ENCODE peak calls at places on chromosomes 3 and 15, in five cellular contexts. One of them, this sample, is unnamed. For H3K9me3, the result is how much of the 10 kb centered on the place peaks cover.

GRCh38 chr15:89340586-89340985 is 6.0 kb upstream of the POLG start:
- DNase-seq in prostate gland: no peak
- DNase-seq in CD4-positive, alpha-beta memory T cell: no peak
- DNase-seq in heart left ventricle: no peak
- DNase-seq in A549: no peak
- DNase-seq in this sample: no peak

GRCh38 chr3:150146891-150147761 is 176.4 kb upstream of the PFN2 start:
- DNase-seq in CD4-positive, alpha-beta memory T cell: no peak
- DNase-seq in prostate gland: no peak
- DNase-seq in heart left ventricle: peak
- DNase-seq in A549: no peak
- DNase-seq in this sample: no peak

GRCh38 chr3:141105828-141106628 is 54.9 kb downstream of the SPSB4 start:
- DNase-seq in CD4-positive, alpha-beta memory T cell: peak
- DNase-seq in heart left ventricle: peak
- DNase-seq in prostate gland: peak
- DNase-seq in A549: peak
- DNase-seq in this sample: peak

GRCh38 chr3:42613462-42613861 is 13.0 kb downstream of the NKTR start:
- DNase-seq in CD4-positive, alpha-beta memory T cell: no peak
- DNase-seq in prostate gland: no peak
- DNase-seq in heart left ventricle: no peak
- DNase-seq in A549: peak
- DNase-seq in this sample: no peak

GRCh38 chr15:82875411-82876003 is 66.1 kb downstream of the WHAMM start:
- DNase-seq in heart left ventricle: no peak
- DNase-seq in CD4-positive, alpha-beta memory T cell: no peak
- DNase-seq in prostate gland: no peak
- DNase-seq in A549: no peak
- DNase-seq in this sample: no peak

GRCh38 chr3:71504250-71505036 is 79.1 kb downstream of the FOXP1 start:
- DNase-seq in CD4-positive, alpha-beta memory T cell: no peak
- DNase-seq in prostate gland: no peak
- DNase-seq in A549: peak
- DNase-seq in heart left ventricle: no peak
- DNase-seq in this sample: no peak

GRCh38 chr3:42906085-42906904 is at the start of gene ZNF662:
- DNase-seq in A549: no peak
- DNase-seq in heart left ventricle: peak
- DNase-seq in CD4-positive, alpha-beta memory T cell: no peak
- DNase-seq in prostate gland: peak
- DNase-seq in this sample: no peak

GRCh38 chr3:162666835-162667234 is 1170.2 kb downstream of the OTOL1 start:
- DNase-seq in prostate gland: no peak
- DNase-seq in heart left ventricle: no peak
- DNase-seq in A549: no peak
- DNase-seq in CD4-positive, alpha-beta memory T cell: no peak
- DNase-seq in this sample: no peak

GRCh38 chr3:117127147-117127546 is 417.6 kb downstream of the TUSC7 start:
- DNase-seq in prostate gland: no peak
- DNase-seq in CD4-positive, alpha-beta memory T cell: no peak
- DNase-seq in heart left ventricle: no peak
- DNase-seq in A549: no peak
- DNase-seq in this sample: no peak

GRCh38 chr3:38960953-38961622 is 90.7 kb downstream of the SCN11A start:
- DNase-seq in A549: peak
- DNase-seq in prostate gland: peak
- DNase-seq in heart left ventricle: peak
- DNase-seq in CD4-positive, alpha-beta memory T cell: no peak
- DNase-seq in this sample: no peak

GRCh38 chr15:46525984-46526725 is 891.3 kb downstream of the SQOR start:
- DNase-seq in CD4-positive, alpha-beta memory T cell: no peak
- DNase-seq in prostate gland: no peak
- DNase-seq in heart left ventricle: no peak
- DNase-seq in A549: no peak
- DNase-seq in this sample: no peak

GRCh38 chr3:183828538-183828870 is 3.1 kb upstream of the MAP6D1 start:
- DNase-seq in heart left ventricle: no peak
- DNase-seq in prostate gland: no peak
- DNase-seq in A549: no peak
- DNase-seq in CD4-positive, alpha-beta memory T cell: no peak
- DNase-seq in this sample: no peak

GRCh38 chr15:37137221-37137620 is 36.9 kb upstream of the MEIS2 start:
- DNase-seq in A549: no peak
- DNase-seq in CD4-positive, alpha-beta memory T cell: no peak
- DNase-seq in prostate gland: no peak
- DNase-seq in heart left ventricle: no peak
- DNase-seq in this sample: no peak

GRCh38 chr3:116777181-116777840 is 67.7 kb downstream of the TUSC7 start:
- DNase-seq in A549: no peak
- DNase-seq in CD4-positive, alpha-beta memory T cell: no peak
- DNase-seq in heart left ventricle: no peak
- DNase-seq in prostate gland: no peak
- DNase-seq in this sample: no peak

GRCh38 chr15:80309769-80310384 is 57.9 kb upstream of the CTXND1 start:
- DNase-seq in heart left ventricle: no peak
- DNase-seq in prostate gland: peak
- DNase-seq in A549: peak
- DNase-seq in CD4-positive, alpha-beta memory T cell: no peak
- DNase-seq in this sample: no peak

GRCh38 chr3:50665603-50666115 is 9.1 kb upstream of the DOCK3 start:
- DNase-seq in CD4-positive, alpha-beta memory T cell: no peak
- DNase-seq in A549: no peak
- DNase-seq in prostate gland: no peak
- DNase-seq in heart left ventricle: no peak
- DNase-seq in this sample: no peak

GRCh38 chr3:122774564-122774963 is 19.1 kb downstream of the HSPBAP1 start:
- DNase-seq in heart left ventricle: no peak
- DNase-seq in A549: peak
- DNase-seq in prostate gland: no peak
- DNase-seq in CD4-positive, alpha-beta memory T cell: no peak
- DNase-seq in this sample: no peak

DNA sequence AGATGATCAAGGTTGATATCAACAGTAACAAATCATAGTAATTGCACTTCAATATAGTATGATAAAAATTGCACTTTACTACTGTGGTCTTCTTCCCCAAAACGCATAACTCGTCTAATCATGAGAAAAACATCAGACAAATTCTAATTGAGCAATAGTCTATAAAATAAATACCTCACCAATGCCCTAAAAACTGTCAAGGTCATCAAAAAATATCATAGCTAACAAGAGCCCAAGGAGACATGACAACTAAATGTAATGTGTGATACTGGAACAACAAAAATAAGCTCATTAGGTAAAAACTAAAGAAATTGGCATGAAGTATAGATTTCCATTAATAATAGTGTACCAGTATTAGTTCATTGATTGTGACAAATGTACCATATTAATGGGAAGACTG is 85.6 kb upstream of the LRRC3B start:
- DNase-seq in prostate gland: no peak
- DNase-seq in CD4-positive, alpha-beta memory T cell: no peak
- DNase-seq in heart left ventricle: no peak
- DNase-seq in A549: no peak
- DNase-seq in this sample: no peak
- H3K9me3 ChIP-seq in prostate gland: under half
- H3K9me3 ChIP-seq in CD4-positive, alpha-beta memory T cell: under half
- H3K9me3 ChIP-seq in heart left ventricle: under half
- H3K9me3 ChIP-seq in A549: under half
- H3K9me3 ChIP-seq in this sample: under half

GRCh38 chr15:69668049-69668705 is 215.6 kb downstream of the RPLP1 start:
- DNase-seq in CD4-positive, alpha-beta memory T cell: no peak
- DNase-seq in heart left ventricle: no peak
- DNase-seq in A549: no peak
- DNase-seq in prostate gland: no peak
- DNase-seq in this sample: no peak
- H3K27ac ChIP-seq in CD4-positive, alpha-beta memory T cell: no peak
- H3K27ac ChIP-seq in heart left ventricle: no peak
- H3K27ac ChIP-seq in A549: no peak
- H3K27ac ChIP-seq in prostate gland: no peak
- H3K27ac ChIP-seq in this sample: no peak

DNA sequence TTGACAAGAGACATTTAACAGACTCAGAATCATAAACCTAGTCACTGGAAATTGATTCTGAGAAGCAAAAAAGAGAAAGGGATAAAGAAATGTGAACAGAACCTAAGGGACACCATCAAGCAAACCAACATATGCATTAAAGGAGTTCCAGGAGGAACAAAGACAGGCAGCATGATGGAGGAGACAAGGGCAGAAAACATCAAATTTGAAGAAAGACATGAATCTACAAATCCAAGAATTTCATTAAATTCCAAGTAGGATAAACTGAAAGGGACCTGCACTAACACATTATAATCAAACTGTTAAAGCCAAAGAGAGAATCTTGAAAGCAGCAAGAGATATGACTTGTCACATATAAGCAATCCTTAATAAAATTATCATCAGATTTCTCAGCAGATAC is 122.3 kb downstream of the STT3B start:
- DNase-seq in heart left ventricle: no peak
- DNase-seq in CD4-positive, alpha-beta memory T cell: no peak
- DNase-seq in prostate gland: no peak
- DNase-seq in A549: no peak
- DNase-seq in this sample: no peak
- H3K9me3 ChIP-seq in heart left ventricle: half or more
- H3K9me3 ChIP-seq in CD4-positive, alpha-beta memory T cell: half or more
- H3K9me3 ChIP-seq in prostate gland: under half
- H3K9me3 ChIP-seq in A549: half or more
- H3K9me3 ChIP-seq in this sample: half or more

DNA sequence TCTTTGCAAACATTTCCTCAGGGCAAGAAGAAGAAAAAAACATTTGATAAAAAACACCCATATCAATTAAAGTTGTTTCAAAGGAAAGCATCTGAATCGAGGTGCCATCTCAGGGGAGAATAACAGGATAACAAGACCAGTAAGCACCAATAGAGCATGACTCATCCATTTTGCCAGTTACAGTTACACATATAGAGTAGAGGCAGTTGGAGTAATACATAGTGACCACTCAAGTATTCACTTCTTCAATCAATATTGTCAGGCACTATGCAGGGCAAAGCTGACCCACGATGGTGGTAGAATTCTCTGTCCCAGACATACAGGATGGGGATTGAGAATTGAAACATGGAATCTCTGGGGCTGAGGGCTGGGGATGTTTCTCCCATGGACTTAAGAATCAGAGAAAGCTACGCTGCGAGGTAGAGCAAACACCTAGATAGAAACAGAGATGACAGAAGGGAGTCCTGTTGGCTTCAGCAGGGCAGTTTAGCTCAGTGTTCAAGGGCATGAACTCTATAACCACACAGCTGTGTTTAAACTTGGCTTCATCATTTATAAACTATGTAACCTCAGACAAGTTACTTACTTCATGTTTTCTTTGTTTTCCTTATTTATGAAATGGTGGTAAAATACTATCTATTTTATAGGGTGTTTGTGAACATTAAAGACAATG is 186.4 kb upstream of the NANOGP8 start:
- DNase-seq in heart left ventricle: no peak
- DNase-seq in CD4-positive, alpha-beta memory T cell: no peak
- DNase-seq in prostate gland: no peak
- DNase-seq in A549: no peak
- DNase-seq in this sample: no peak
- H3K27ac ChIP-seq in heart left ventricle: no peak
- H3K27ac ChIP-seq in CD4-positive, alpha-beta memory T cell: no peak
- H3K27ac ChIP-seq in prostate gland: no peak
- H3K27ac ChIP-seq in A549: no peak
- H3K27ac ChIP-seq in this sample: no peak

DNA sequence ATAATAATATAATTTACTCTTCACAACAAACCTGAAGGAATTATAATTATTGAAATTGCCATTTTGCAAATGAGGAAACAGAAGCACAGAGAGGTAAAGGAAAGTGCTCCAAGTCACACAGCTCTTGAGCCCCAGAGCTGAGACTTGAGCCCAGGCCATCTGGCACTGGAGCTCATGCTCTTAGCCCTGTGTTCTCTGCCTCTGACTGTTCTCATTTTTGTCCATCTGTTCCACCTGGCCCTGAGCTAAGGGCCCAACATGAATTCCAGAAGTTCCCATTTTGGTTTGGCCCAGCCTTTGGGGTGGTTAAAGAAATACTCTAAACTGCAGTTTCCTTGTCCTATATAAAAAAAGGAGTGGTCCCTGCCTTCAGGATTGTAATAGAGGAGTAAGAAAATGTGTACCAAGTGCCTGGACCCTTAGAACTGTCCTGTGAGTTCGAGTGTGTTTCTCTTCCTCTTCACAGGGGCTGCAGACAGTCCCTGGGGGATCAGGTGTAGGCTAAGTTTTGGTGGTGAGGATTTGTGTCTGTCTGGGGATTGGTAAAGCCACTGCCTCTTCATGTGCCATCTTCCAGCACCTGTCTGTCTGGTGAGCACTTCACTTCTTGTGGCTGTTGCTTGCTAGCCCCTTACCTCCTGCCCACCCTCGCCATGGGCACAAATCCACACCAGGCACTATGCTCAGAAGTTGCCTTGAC is 91.8 kb downstream of the DNAJB8 start:
- DNase-seq in CD4-positive, alpha-beta memory T cell: no peak
- DNase-seq in prostate gland: no peak
- DNase-seq in heart left ventricle: no peak
- DNase-seq in A549: no peak
- DNase-seq in this sample: no peak
- H3K9me3 ChIP-seq in CD4-positive, alpha-beta memory T cell: under half
- H3K9me3 ChIP-seq in prostate gland: under half
- H3K9me3 ChIP-seq in heart left ventricle: under half
- H3K9me3 ChIP-seq in A549: under half
- H3K9me3 ChIP-seq in this sample: under half

GRCh38 chr15:91855241-91855640 is 1.7 kb downstream of the SLCO3A1 start:
- DNase-seq in A549: no peak
- DNase-seq in heart left ventricle: no peak
- DNase-seq in CD4-positive, alpha-beta memory T cell: no peak
- DNase-seq in prostate gland: no peak
- DNase-seq in this sample: no peak

GRCh38 chr15:91853501-91853967 is at the start of gene SLCO3A1:
- DNase-seq in CD4-positive, alpha-beta memory T cell: peak
- DNase-seq in A549: peak
- DNase-seq in heart left ventricle: peak
- DNase-seq in prostate gland: peak
- DNase-seq in this sample: peak

GRCh38 chr15:91853968-91854943 is 748 bp downstream of the SLCO3A1 start:
- DNase-seq in prostate gland: peak
- DNase-seq in heart left ventricle: peak
- DNase-seq in A549: peak
- DNase-seq in CD4-positive, alpha-beta memory T cell: peak
- DNase-seq in this sample: peak

GRCh38 chr15:91855684-91856553 is 2.4 kb downstream of the SLCO3A1 start:
- DNase-seq in A549: peak
- DNase-seq in heart left ventricle: no peak
- DNase-seq in prostate gland: peak
- DNase-seq in CD4-positive, alpha-beta memory T cell: no peak
- DNase-seq in this sample: no peak

GRCh38 chr15:91852741-91853500 is 587 bp upstream of the SLCO3A1 start:
- DNase-seq in CD4-positive, alpha-beta memory T cell: peak
- DNase-seq in prostate gland: peak
- DNase-seq in heart left ventricle: peak
- DNase-seq in A549: peak
- DNase-seq in this sample: peak
- H3K27ac ChIP-seq in CD4-positive, alpha-beta memory T cell: peak
- H3K27ac ChIP-seq in prostate gland: peak
- H3K27ac ChIP-seq in heart left ventricle: peak
- H3K27ac ChIP-seq in A549: peak
- H3K27ac ChIP-seq in this sample: peak